ENCODE peak calls at places on chromosomes 2 and 18, in eight cellular contexts. G is left lung, V is transverse colon, A is fibroblast of lung, B is IMR-90, Q is H1, P is endothelial cell of umbilical vein, O is right atrium auricular region. E is an unnamed sample. For H3K4me1 and H3K27me3, the result is how much of the 10 kb centered on the place peaks cover.

GRCh38 chr18:395481-396250 is 104.8 kb downstream of the COLEC12 start:
- DNase-seq in P (peak), V (no peak), A (peak), B (peak), O (no peak), G (no peak), Q (no peak), E (no peak)

GRCh38 chr2:239669899-239670460 is 269.2 kb upstream of the HDAC4 start:
- DNase-seq in P (no peak), A (no peak), G (peak), O (no peak), V (no peak), B (no peak), Q (no peak), E (no peak)

GRCh38 chr2:159982842-159983785 is 79.3 kb downstream of the PLA2R1 start:
- DNase-seq in P (peak), V (no peak), A (peak), O (no peak), Q (no peak), B (peak), G (no peak), E (no peak)

GRCh38 chr2:40511661-40512213 is 59.8 kb upstream of the SLC8A1 start:
- DNase-seq in Q (no peak), O (no peak), P (peak), B (peak), G (no peak), A (peak), V (peak), E (no peak)

GRCh38 chr2:112259509-112260294 is 4.9 kb upstream of the ZC3H8 start:
- DNase-seq in O (peak), B (peak), A (peak), V (peak), Q (peak), P (peak), G (peak), E (peak)

GRCh38 chr2:239392072-239392357 is 8.8 kb downstream of the HDAC4 start:
- DNase-seq in V (no peak), B (no peak), Q (no peak), G (peak), P (no peak), O (no peak), A (no peak), E (no peak)

GRCh38 chr2:69177785-69178636 is 165.0 kb downstream of the ANTXR1 start:
- DNase-seq in A (peak), O (peak), B (peak), V (peak), Q (peak), P (peak), G (peak), E (peak)

GRCh38 chr2:54878182-54878581 is 154.7 kb downstream of the EML6 start:
- DNase-seq in O (no peak), A (no peak), Q (no peak), G (no peak), V (no peak), B (no peak), P (no peak), E (no peak)

GRCh38 chr18:27394687-27395086 is 209.6 kb upstream of the CHST9 start:
- DNase-seq in B (no peak), A (no peak), V (no peak), G (no peak), P (no peak), Q (no peak), O (no peak), E (no peak)

GRCh38 chr2:25528173-25528572 is 145.2 kb downstream of the DTNB start:
- DNase-seq in A (peak), P (no peak), B (peak), O (no peak), V (no peak), G (no peak), Q (no peak), E (no peak)

GRCh38 chr2:219002395-219003266 is 9.4 kb upstream of the CRYBA2 start:
- DNase-seq in V (peak), G (peak), P (no peak), O (no peak), A (peak), Q (peak), B (no peak), E (peak)

GRCh38 chr2:144453486-144454158 is 66.3 kb downstream of the ZEB2 start:
- DNase-seq in Q (no peak), V (no peak), P (no peak), G (no peak), O (no peak), A (no peak), B (peak), E (no peak)

GRCh38 chr18:49812321-49813070 is 837 bp downstream of the ACAA2 start:
- DNase-seq in P (peak), O (no peak), B (peak), A (no peak), G (no peak), Q (no peak), V (no peak), E (no peak)

GRCh38 chr2:10779776-10780490 is 32.7 kb downstream of the PDIA6 start:
- DNase-seq in O (no peak), V (no peak), Q (no peak), A (no peak), P (no peak), B (no peak), G (peak), E (no peak)

GRCh38 chr18:56501896-56502295 is 136.5 kb downstream of the TXNL1 start:
- DNase-seq in A (no peak), V (no peak), P (peak), Q (no peak), B (peak), G (no peak), O (no peak), E (no peak)

GRCh38 chr2:223855426-223855825 is 18.0 kb upstream of the AP1S3 start:
- DNase-seq in P (no peak), G (no peak), V (no peak), Q (no peak), O (no peak), B (peak), A (peak), E (no peak)

GRCh38 chr18:50128506-50129271 is 66.3 kb downstream of the MYO5B start:
- DNase-seq in V (peak), P (no peak), O (no peak), G (no peak), A (no peak), B (no peak), Q (peak), E (peak)

GRCh38 chr18:47772374-47773248 is 157.8 kb downstream of the SMAD2 start:
- DNase-seq in V (peak), P (peak), Q (peak), B (peak), A (peak), O (no peak), G (peak), E (peak)

GRCh38 chr2:12867888-12868287 is 151.2 kb downstream of the TRIB2 start:
- DNase-seq in G (no peak), Q (no peak), P (no peak), A (peak), V (no peak), B (peak), O (no peak), E (no peak)

GRCh38 chr2:160201849-160202539 is 1.9 kb upstream of the ITGB6 start:
- DNase-seq in P (no peak), Q (no peak), O (no peak), B (no peak), V (no peak), A (no peak), G (no peak), E (no peak)

GRCh38 chr18:34707670-34708069 is 2.4 kb upstream of the DTNA start:
- DNase-seq in P (peak), O (peak), G (no peak), B (peak), V (peak), Q (no peak), A (peak), E (no peak)

GRCh38 chr2:190759749-190760213 is 110.9 kb downstream of the NAB1 start:
- DNase-seq in A (peak), V (no peak), O (no peak), G (no peak), P (peak), B (peak), Q (no peak), E (no peak)

GRCh38 chr2:84925336-84925723 is 19.9 kb downstream of the TMSB10 start:
- DNase-seq in O (no peak), V (no peak), B (no peak), G (no peak), A (no peak), Q (no peak), P (no peak), E (no peak)

GRCh38 chr2:84931384-84931821 is 25.9 kb downstream of the TMSB10 start:
- DNase-seq in O (no peak), P (no peak), V (no peak), G (no peak), Q (no peak), B (no peak), A (no peak), E (no peak)

GRCh38 chr2:84924173-84925106 is 19.0 kb downstream of the TMSB10 start:
- DNase-seq in B (peak), O (no peak), G (no peak), A (no peak), P (peak), Q (no peak), V (peak), E (peak)

GRCh38 chr2:84925724-84926376 is 20.4 kb downstream of the TMSB10 start:
- DNase-seq in P (peak), A (peak), O (peak), V (peak), B (peak), Q (peak), G (peak), E (peak)

DNA sequence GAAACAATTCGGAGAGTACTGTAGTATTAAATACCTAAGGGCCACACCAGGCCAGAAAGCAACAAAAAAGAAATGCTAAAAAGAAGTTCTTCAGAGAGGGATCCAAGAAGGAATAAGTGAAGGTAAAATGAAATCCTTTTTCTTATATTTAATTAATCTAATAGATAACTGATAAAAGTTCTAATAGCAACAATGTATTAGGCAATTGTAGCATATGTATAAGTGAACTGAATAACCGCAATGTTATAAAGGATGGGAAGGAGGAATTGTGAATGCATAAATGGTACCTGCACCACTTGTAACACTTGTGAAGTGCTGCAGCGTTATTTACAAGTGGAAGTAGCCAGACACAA is 21.8 kb downstream of the TMSB10 start:
- DNase-seq in V (no peak), B (no peak), O (no peak), P (no peak), A (no peak), Q (no peak), G (no peak), E (no peak)
- TF ChIP-seq CTCF in V (no peak), B (no peak), O (peak), P (no peak), A (no peak), Q (no peak), G (no peak), E (no peak)

GRCh38 chr2:217949448-217949847 is 53.3 kb downstream of the TNS1 start:
- DNase-seq in G (no peak), A (no peak), P (no peak), V (no peak), Q (no peak), O (no peak), B (no peak), E (no peak)

GRCh38 chr2:217952409-217952808 is 50.4 kb downstream of the TNS1 start:
- DNase-seq in P (no peak), O (no peak), B (no peak), A (no peak), G (no peak), V (no peak), Q (no peak), E (no peak)

GRCh38 chr2:217950401-217950871 is 52.4 kb downstream of the TNS1 start:
- DNase-seq in A (no peak), B (no peak), V (no peak), Q (no peak), P (no peak), G (no peak), O (no peak), E (no peak)

GRCh38 chr2:217951521-217952247 is 51.1 kb downstream of the TNS1 start:
- DNase-seq in B (no peak), Q (no peak), O (no peak), V (no peak), P (no peak), G (peak), A (no peak), E (no peak)

DNA sequence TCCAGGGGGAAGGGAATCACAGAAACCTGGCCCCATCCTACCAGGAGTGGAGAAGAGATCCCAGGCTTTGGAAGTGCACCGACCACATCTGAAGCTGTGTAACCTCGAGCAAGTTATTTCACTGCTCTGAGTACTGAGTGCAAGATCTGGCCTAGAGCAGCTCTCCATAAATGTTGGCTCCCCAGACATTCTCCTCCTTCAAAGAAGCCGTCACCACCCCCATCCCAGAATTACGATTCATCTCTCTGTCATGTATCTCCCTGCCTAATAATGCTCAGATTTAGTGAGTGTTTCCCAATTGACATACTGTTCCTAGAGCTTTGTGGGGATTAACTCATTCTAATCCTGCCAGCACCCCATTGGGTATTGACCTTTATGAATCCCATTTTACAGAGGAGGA is 51.7 kb downstream of the TNS1 start:
- DNase-seq in V (no peak), G (no peak), A (no peak), B (no peak), Q (no peak), O (no peak), P (no peak), E (no peak)
- H3K4me1 ChIP-seq in V (under half), G (under half), A (under half), B (under half), Q (under half), O (half or more), P (under half), E (under half)

GRCh38 chr2:131425191-131426021 is 50.5 kb upstream of the TUBA3D start:
- DNase-seq in O (no peak), B (no peak), A (no peak), G (no peak), Q (no peak), P (no peak), V (no peak), E (no peak)
- H3K27me3 ChIP-seq in O (under half), B (under half), A (under half), G (half or more), Q (under half), P (under half), V (half or more), E (under half)

DNA sequence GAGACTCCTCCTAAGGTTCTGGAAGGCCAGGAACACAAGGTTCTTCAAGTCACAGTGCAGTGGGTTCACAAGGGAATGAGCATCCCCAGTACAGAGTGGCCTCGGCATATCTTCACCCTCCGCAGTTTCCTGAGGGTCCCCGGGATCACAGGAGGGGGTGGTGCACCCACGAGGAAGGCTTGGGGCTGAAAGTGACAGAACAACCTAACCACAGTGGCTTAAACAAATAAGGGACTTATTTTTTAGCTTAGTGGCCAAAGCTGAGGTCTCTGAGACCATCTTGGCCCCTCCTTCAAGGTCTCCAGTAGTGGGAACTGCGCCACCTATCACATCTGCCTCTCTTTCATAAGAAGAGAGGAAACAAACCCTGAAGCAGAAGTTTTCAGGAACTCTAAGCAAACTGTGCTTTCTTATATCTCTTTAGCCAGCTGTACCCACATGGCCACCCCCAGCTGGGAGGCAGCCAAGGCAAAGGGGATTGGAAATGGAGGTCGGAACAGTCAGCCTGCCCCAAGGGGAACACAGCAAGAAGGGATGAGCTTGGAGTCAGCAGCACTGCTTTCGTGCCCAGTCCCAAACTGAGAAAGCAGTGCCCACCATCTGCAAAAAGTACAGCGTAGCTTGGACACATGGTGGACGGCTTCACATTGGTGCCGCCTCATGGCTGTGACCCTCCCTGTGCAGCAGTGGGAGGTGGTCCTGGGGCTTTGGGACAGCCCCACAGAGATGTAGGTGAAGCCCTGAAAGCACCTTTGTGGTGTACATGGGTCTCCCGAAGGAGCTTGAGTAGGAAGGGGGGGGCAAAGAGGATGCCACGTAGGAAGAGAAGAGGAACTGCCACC is 260.0 kb upstream of the ID2 start:
- DNase-seq in B (no peak), A (no peak), O (no peak), V (no peak), P (no peak), Q (no peak), G (no peak), E (no peak)
- TF ChIP-seq CTCF in B (no peak), A (no peak), O (no peak), V (no peak), P (no peak), Q (no peak), G (no peak), E (no peak)

GRCh38 chr2:96866986-96867755 is 2.7 kb downstream of the SEMA4C start:
- DNase-seq in V (no peak), B (no peak), O (no peak), Q (no peak), P (peak), G (no peak), A (no peak), E (no peak)
- H3K4me1 ChIP-seq in V (under half), B (under half), O (half or more), Q (under half), P (under half), G (under half), A (under half), E (under half)

GRCh38 chr2:134718095-134718955 is 475 bp downstream of the TMEM163 start:
- DNase-seq in O (no peak), V (peak), G (peak), B (no peak), Q (peak), P (peak), A (no peak), E (no peak)
- H3K27me3 ChIP-seq in O (under half), V (half or more), G (half or more), B (half or more), Q (under half), P (under half), A (under half), E (under half)

DNA sequence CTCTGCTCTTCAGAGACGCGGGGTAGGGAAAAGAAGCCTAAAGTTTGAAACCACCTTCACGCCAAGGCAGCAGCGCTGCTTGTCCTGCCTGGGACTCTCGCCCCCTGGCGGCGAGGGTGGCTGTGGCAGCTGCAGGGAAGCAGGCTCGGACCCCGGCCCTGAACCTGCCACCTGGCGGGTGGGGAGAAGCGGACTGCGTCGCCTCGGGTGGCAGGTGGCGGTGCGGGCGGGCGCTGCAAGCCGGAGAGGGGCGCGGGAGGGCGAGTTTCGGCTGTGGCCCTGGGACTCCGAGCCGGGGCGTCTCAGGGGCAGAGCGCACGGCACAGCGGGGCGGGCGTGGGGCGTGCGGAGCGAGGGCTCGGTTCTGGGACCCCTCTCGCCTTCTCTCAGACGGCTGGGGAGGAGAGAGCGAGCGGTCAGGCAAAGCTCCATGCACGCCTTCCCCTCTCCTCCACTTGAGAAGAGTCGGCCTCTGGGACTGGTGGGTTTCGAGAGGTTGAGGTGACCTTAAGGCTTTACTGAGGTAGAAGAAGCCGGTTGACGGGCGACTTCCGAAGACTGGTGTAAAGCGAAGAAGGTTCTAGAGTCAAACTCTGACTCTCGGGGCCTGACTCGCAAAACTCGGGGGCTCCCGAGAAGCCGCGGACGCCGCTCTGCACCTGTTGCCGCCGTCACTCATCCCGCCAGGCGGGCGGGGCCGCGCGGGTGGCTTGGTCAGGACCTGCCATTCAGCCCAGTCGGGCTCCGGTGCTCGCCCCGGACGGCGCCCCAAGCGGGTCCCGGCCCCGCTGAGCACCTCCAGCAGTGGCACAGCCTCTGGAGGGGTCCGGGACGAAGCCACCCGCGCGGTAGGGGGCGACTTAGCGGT is 1.1 kb upstream of the BOLL start:
- DNase-seq in V (peak), B (no peak), Q (peak), G (peak), P (no peak), A (no peak), O (no peak), E (peak)
- TF ChIP-seq CTCF in V (peak), B (peak), Q (peak), G (peak), P (peak), A (peak), O (peak), E (peak)

GRCh38 chr2:46336560-46336959 is 39.4 kb downstream of the EPAS1 start:
- DNase-seq in Q (no peak), B (peak), G (no peak), P (no peak), V (no peak), O (no peak), A (peak), E (no peak)
- H3K4me1 ChIP-seq in Q (under half), B (half or more), G (half or more), P (under half), V (under half), O (half or more), A (half or more), E (under half)

E was measured in colonic mucosa.